ENCODE peak calls at places on chromosomes 7 and 10, in four cellular contexts. A, G, Y and Q are unnamed samples.
A peak's percentile ranks its signal among the peaks of the same experiment; 100 is the strongest.

GRCh38 chr7:123622660-123623386 is 21.2 kb downstream of the ASB15 start:
- DNase-seq in A (no peak), G (peak; percentile 41), Y (no peak), Q (no peak)

GRCh38 chr7:80420876-80421275 is 91.0 kb downstream of the GNAT3 start:
- DNase-seq in A (no peak), G (no peak), Y (no peak), Q (no peak)

GRCh38 chr7:104982308-104982755 is 31.7 kb upstream of the KMT2E start:
- DNase-seq in A (no peak), G (no peak), Y (no peak), Q (peak; percentile 63)

GRCh38 chr7:47579458-47579857 is 2.5 kb downstream of the TNS3 start:
- DNase-seq in A (no peak), G (no peak), Y (no peak), Q (no peak)

GRCh38 chr10:114389429-114389828 is 14.9 kb downstream of the AFAP1L2 start:
- DNase-seq in A (no peak), G (no peak), Y (peak; percentile 52), Q (peak; percentile 66)

GRCh38 chr10:51074238-51075028 is at the start of gene PRKG1:
- DNase-seq in A (peak; percentile 79), G (peak; percentile 19), Y (peak; percentile 85), Q (peak; percentile 73)

GRCh38 chr7:126605056-126605455 is 647.7 kb downstream of the GRM8 start:
- DNase-seq in A (no peak), G (peak; percentile 96), Y (no peak), Q (no peak)

GRCh38 chr10:106991084-106991483 is 173.4 kb downstream of the SORCS1 start:
- DNase-seq in A (no peak), G (no peak), Y (no peak), Q (no peak)

GRCh38 chr10:126461289-126461688 is 73.0 kb upstream of the ADAM12 start:
- DNase-seq in A (no peak), G (no peak), Y (no peak), Q (no peak)

GRCh38 chr7:105209870-105210269 is 178.9 kb downstream of the SRPK2 start:
- DNase-seq in A (no peak), G (no peak), Y (peak; percentile 20), Q (no peak)

GRCh38 chr7:154415709-154416399 is 363.7 kb downstream of the DPP6 start:
- DNase-seq in A (no peak), G (no peak), Y (no peak), Q (no peak)

GRCh38 chr10:10777723-10778122 is 239.9 kb upstream of the CELF2 start:
- DNase-seq in A (no peak), G (no peak), Y (no peak), Q (no peak)

GRCh38 chr7:88109612-88110011 is 110.2 kb downstream of the SRI start:
- DNase-seq in A (no peak), G (no peak), Y (no peak), Q (no peak)

GRCh38 chr10:71289421-71290130 is 29.5 kb upstream of the SLC29A3 start:
- DNase-seq in A (no peak), G (no peak), Y (no peak), Q (no peak)

GRCh38 chr7:116752305-116753074 is 80.5 kb downstream of the MET start:
- DNase-seq in A (no peak), G (no peak), Y (no peak), Q (no peak)

GRCh38 chr7:50766106-50766505 is 16.6 kb downstream of the GRB10 start:
- DNase-seq in A (no peak), G (no peak), Y (no peak), Q (no peak)

GRCh38 chr10:7933262-7933661 is 115.0 kb downstream of the TAF3 start:
- DNase-seq in A (no peak), G (no peak), Y (peak; percentile 12), Q (no peak)

GRCh38 chr7:22765609-22766008 is 38.6 kb downstream of the IL6 start:
- DNase-seq in A (no peak), G (no peak), Y (no peak), Q (no peak)